ENCODE peak calls at places on chromosomes 13 and 19, in ten cellular contexts. P, Y, W, D, Z, E, J, Q, L and B are unnamed samples.

GRCh38 chr19:47644199-47644598 is 35.3 kb downstream of the BICRA start:
- DNase-seq in Y (no peak), Q (no peak), W (no peak), E (no peak), J (no peak), P (no peak), D (no peak), L (no peak), Z (no peak), B (no peak)

GRCh38 chr13:105518086-105518485 is 1017.4 kb downstream of the EFNB2 start:
- DNase-seq in Q (no peak), P (no peak), Y (no peak), Z (peak; percentile 13), D (peak; percentile 31), L (no peak), J (no peak), E (no peak), W (peak; percentile 47), B (no peak)

GRCh38 chr13:60009300-60010248 is 154.2 kb downstream of the DIAPH3 start:
- DNase-seq in J (no peak), Z (no peak), E (peak; percentile 92), L (no peak), D (no peak), Q (no peak), W (no peak), Y (no peak), P (no peak), B (no peak)

GRCh38 chr19:51259348-51260245 is 8.7 kb downstream of the SIGLECL1 start:
- DNase-seq in W (peak; percentile 67), P (peak; percentile 15), L (peak; percentile 58), J (no peak), D (no peak), E (peak; percentile 47), Q (no peak), Z (peak; percentile 43), Y (peak; percentile 37), B (no peak)

GRCh38 chr13:51380269-51380668 is 40.8 kb downstream of the SERPINE3 start:
- DNase-seq in Z (peak; percentile 66), P (no peak), Y (no peak), D (no peak), L (no peak), W (peak; percentile 75), E (no peak), Q (no peak), J (no peak), B (no peak)

GRCh38 chr19:37817180-37817911 is 38.0 kb upstream of the ZNF573 start:
- DNase-seq in J (no peak), P (peak; percentile 89), L (peak; percentile 51), W (peak; percentile 61), D (no peak), Z (peak; percentile 27), Q (peak; percentile 54), Y (no peak), E (peak; percentile 65), B (no peak)

GRCh38 chr19:19485161-19485997 is 30.0 kb downstream of the TSSK6 start:
- DNase-seq in Q (no peak), W (peak; percentile 49), E (no peak), P (peak; percentile 23), L (no peak), Y (no peak), D (no peak), J (no peak), Z (peak; percentile 48), B (no peak)

GRCh38 chr13:29589234-29589633 is 6.3 kb downstream of the SLC7A1 start:
- DNase-seq in J (no peak), Y (no peak), Z (no peak), L (no peak), W (peak; percentile 62), D (no peak), Q (no peak), P (no peak), E (no peak), B (no peak)

GRCh38 chr13:28322256-28322895 is 172.6 kb downstream of the FLT1 start:
- DNase-seq in J (no peak), E (no peak), Q (no peak), P (no peak), L (no peak), D (no peak), Y (no peak), W (peak; percentile 38), Z (peak; percentile 41), B (no peak)

GRCh38 chr13:23799945-23800344 is 89.3 kb downstream of the MIPEP start:
- DNase-seq in D (no peak), L (no peak), W (peak; percentile 56), Y (peak; percentile 22), Z (no peak), P (no peak), E (no peak), Q (no peak), J (no peak), B (no peak)

GRCh38 chr13:109348514-109349340 is 437.7 kb downstream of the IRS2 start:
- DNase-seq in Z (peak; percentile 21), L (peak; percentile 53), Y (no peak), W (peak; percentile 48), E (no peak), J (no peak), Q (no peak), P (no peak), D (no peak), B (peak; percentile 15)

GRCh38 chr13:113427562-113428468 is 25.5 kb downstream of the ADPRHL1 start:
- DNase-seq in W (peak; percentile 63), Q (no peak), Z (no peak), L (no peak), Y (no peak), D (no peak), E (no peak), J (no peak), P (no peak), B (no peak)

GRCh38 chr19:29690842-29691241 is 24.2 kb downstream of the C19orf12 start:
- DNase-seq in W (peak; percentile 65), Q (no peak), Y (peak; percentile 60), P (no peak), Z (peak; percentile 60), D (no peak), E (peak; percentile 64), J (no peak), L (peak; percentile 43), B (no peak)

GRCh38 chr13:102784501-102784900 is 10.9 kb upstream of the TEX30 start:
- DNase-seq in Q (no peak), J (no peak), Z (no peak), P (no peak), Y (no peak), E (no peak), D (no peak), W (no peak), L (no peak), B (no peak)

GRCh38 chr13:34044041-34044440 is 226.1 kb downstream of the RFC3 start:
- DNase-seq in E (no peak), P (no peak), J (no peak), Z (peak; percentile 17), L (no peak), Y (no peak), W (peak; percentile 57), Q (no peak), D (peak; percentile 79), B (peak; percentile 17)

GRCh38 chr13:35630551-35631275 is 154.2 kb upstream of the MAB21L1 start:
- DNase-seq in L (peak; percentile 66), Z (peak; percentile 67), P (peak; percentile 7), D (peak; percentile 33), Y (no peak), W (peak; percentile 76), J (peak; percentile 16), E (no peak), Q (no peak), B (peak; percentile 56)

GRCh38 chr13:102788683-102789082 is 10.1 kb downstream of the POGLUT2 start:
- DNase-seq in Q (no peak), Z (no peak), J (no peak), P (no peak), E (no peak), L (no peak), W (no peak), Y (no peak), D (no peak), B (no peak)

GRCh38 chr13:26873174-26873698 is 112.7 kb upstream of the GPR12 start:
- DNase-seq in J (no peak), Z (no peak), W (no peak), P (no peak), L (no peak), D (no peak), E (no peak), Y (no peak), Q (no peak), B (no peak)
- TF ChIP-seq CTCF in J (no peak), Z (no peak), W (no peak), P (no peak), L (peak; percentile 20), D (no peak), E (no peak), Y (no peak), Q (no peak), B (no peak)

GRCh38 chr13:99982021-99982740 is 597 bp downstream of the ZIC2 start:
- DNase-seq in Z (no peak), L (peak; percentile 68), P (no peak), Q (no peak), E (no peak), D (no peak), W (no peak), Y (no peak), J (no peak), B (no peak)
- H3K4me3 ChIP-seq in Z (no peak overlapping the region), L (peak overlapping the region; percentile 95), P (peak overlapping the region; percentile 55), Q (peak overlapping the region; percentile 64), E (no peak overlapping the region), D (no peak overlapping the region), W (peak overlapping the region; percentile 90), Y (peak overlapping the region; percentile 61), J (no peak overlapping the region), B (no peak overlapping the region)

DNA sequence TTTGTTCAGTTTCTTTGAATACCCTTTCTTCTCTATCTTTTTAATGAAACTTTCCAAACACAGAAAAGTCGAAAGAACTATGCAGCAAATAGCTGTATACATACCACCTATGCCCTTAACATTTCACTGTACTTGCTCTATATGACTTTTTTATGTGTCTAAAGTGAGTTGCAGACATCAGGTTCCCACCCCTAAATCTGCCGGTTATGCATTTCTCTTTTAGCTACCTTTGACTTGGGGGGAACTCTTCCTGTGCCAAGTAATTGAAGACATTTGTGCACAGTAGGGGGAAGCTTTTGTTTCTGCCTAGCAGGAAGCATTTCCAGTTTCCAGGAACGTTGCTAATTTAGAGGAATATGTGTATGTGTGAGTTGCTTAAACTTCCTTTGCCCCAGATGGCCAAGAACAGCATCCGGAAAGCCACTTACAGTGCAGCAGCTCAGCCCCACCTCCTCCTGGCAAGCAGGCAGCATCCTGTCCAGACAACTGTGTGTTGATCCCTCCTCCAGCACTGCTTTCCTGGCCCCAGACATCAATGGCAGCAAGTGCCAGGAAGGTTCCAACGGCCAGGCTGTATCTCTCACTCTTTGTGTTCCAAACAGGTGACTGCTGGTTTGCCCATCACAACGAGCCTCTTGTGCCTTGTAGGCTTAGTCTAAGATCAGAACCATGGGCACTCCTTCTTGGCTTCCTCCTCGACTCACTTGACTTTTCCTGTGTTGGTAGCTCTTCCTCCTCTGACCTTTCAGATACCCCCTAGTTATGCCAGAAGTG is 14.7 kb upstream of the GRAMD1A start:
- DNase-seq in Y (no peak), D (no peak), L (peak; percentile 75), E (peak; percentile 64), P (peak; percentile 78), W (peak; percentile 74), Q (no peak), J (no peak), Z (peak; percentile 81), B (peak; percentile 37)
- TF ChIP-seq CTCF in Y (no peak), D (no peak), L (peak; percentile 7), E (no peak), P (no peak), W (peak; percentile 11), Q (no peak), J (no peak), Z (peak; percentile 1), B (no peak)

GRCh38 chr19:6586726-6587092 is 4.2 kb downstream of the CD70 start:
- DNase-seq in J (no peak), L (no peak), Q (no peak), Y (no peak), W (no peak), P (no peak), D (no peak), Z (no peak), E (no peak), B (no peak)
- H3K4me3 ChIP-seq in J (no peak overlapping the region), L (peak overlapping the region; percentile 36), Q (no peak overlapping the region), Y (no peak overlapping the region), W (no peak overlapping the region), P (no peak overlapping the region), D (peak overlapping the region; percentile 42), Z (no peak overlapping the region), E (no peak overlapping the region), B (peak overlapping the region; percentile 32)